ENCODE peak calls at places on chromosomes 5 and 9, in seven cellular contexts. W, K, N, R, P, L and B are unnamed samples.
A peak's percentile ranks its signal among the peaks of the same experiment; 100 is the strongest.

GRCh38 chr5:112165897-112166737 is 253.0 kb downstream of the EPB41L4A start:
- DNase-seq in L (peak; percentile 25), R (peak; percentile 22), W (no peak), P (no peak), N (no peak), K (no peak), B (no peak)

GRCh38 chr5:180083529-180084060 is 12.0 kb upstream of the RNF130 start:
- DNase-seq in N (no peak), L (no peak), R (no peak), P (no peak), W (no peak), K (no peak), B (no peak)

GRCh38 chr5:115179959-115180709 is 10.4 kb upstream of the TRIM36 start:
- DNase-seq in K (no peak), P (no peak), N (peak; percentile 8), R (peak; percentile 37), W (no peak), L (peak; percentile 61), B (peak; percentile 4)

GRCh38 chr9:123073991-123074422 is 40.5 kb downstream of the GPR21 start:
- DNase-seq in W (no peak), R (no peak), K (no peak), N (no peak), L (peak; percentile 59), P (no peak), B (peak; percentile 57)

GRCh38 chr5:156396063-156396829 is 69.3 kb downstream of the SGCD start:
- DNase-seq in L (no peak), R (no peak), P (no peak), N (no peak), W (no peak), K (no peak), B (peak; percentile 27)

GRCh38 chr5:40401281-40401680 is 278.4 kb upstream of the PTGER4 start:
- DNase-seq in W (no peak), P (no peak), K (no peak), L (peak; percentile 47), R (no peak), N (no peak), B (no peak)

GRCh38 chr9:124284237-124284831 is 26.6 kb downstream of the NEK6 start:
- DNase-seq in K (no peak), L (no peak), N (no peak), W (no peak), P (no peak), R (no peak), B (peak; percentile 73)

GRCh38 chr5:44679200-44679599 is 129.5 kb upstream of the MRPS30 start:
- DNase-seq in W (no peak), K (no peak), P (no peak), L (no peak), N (no peak), R (no peak), B (no peak)